ENCODE peak calls at places on chromosomes 1 and 21, in seven cellular contexts. D, M, U, K, V, J and X are unnamed samples.

GRCh38 chr21:28311776-28312175 is 680.9 kb downstream of the LTN1 start:
- DNase-seq in M (no peak), J (no peak), K (no peak), U (no peak), D (no peak), V (no peak), X (no peak)

GRCh38 chr1:9766759-9767442 is 56.9 kb downstream of the CLSTN1 start:
- DNase-seq in U (peak; percentile 97), V (no peak), J (no peak), M (peak; percentile 83), D (no peak), K (no peak), X (no peak)

GRCh38 chr1:28775121-28775942 is 36.6 kb upstream of the OPRD1 start:
- DNase-seq in U (no peak), D (peak; percentile 48), V (peak; percentile 67), K (peak; percentile 42), J (peak; percentile 69), M (no peak), X (peak; percentile 89)

GRCh38 chr1:44505210-44505993 is 100.3 kb downstream of the RNF220 start:
- DNase-seq in K (no peak), U (no peak), M (no peak), V (no peak), J (no peak), D (no peak), X (no peak)

GRCh38 chr1:41371630-41372599 is 10.7 kb downstream of the FOXO6 start:
- DNase-seq in U (no peak), M (peak; percentile 16), V (no peak), J (no peak), K (no peak), D (peak; percentile 77), X (no peak)

GRCh38 chr1:175191654-175192053 is 922 bp downstream of the KIAA0040 start:
- DNase-seq in J (peak; percentile 27), M (no peak), U (no peak), K (no peak), V (peak; percentile 39), D (no peak), X (peak; percentile 71)

GRCh38 chr1:41739061-41739955 is 179.4 kb downstream of the HIVEP3 start:
- DNase-seq in K (peak; percentile 69), U (peak; percentile 54), M (no peak), V (peak; percentile 89), J (peak; percentile 89), D (no peak), X (peak; percentile 93)

GRCh38 chr21:42031241-42031640 is 21.1 kb upstream of the ZBTB21 start:
- DNase-seq in J (no peak), V (no peak), M (no peak), K (no peak), U (no peak), D (no peak), X (no peak)